ENCODE peak calls at places on chromosomes 2 and 18, in six cellular contexts. D, L, M, O, F and R are unnamed samples.

GRCh38 chr2:238104521-238105311 is 4.6 kb downstream of the ESPNL start:
- DNase-seq in D (no peak), L (no peak), M (no peak), O (peak; percentile 24), F (no peak), R (no peak)

GRCh38 chr2:49029406-49029805 is 124.9 kb downstream of the FSHR start:
- DNase-seq in D (no peak), L (no peak), M (no peak), O (no peak), F (no peak), R (no peak)

GRCh38 chr2:125745514-125745913 is 910.4 kb upstream of the GYPC start:
- DNase-seq in D (peak; percentile 49), L (peak; percentile 11), M (peak; percentile 37), O (peak; percentile 26), F (peak; percentile 60), R (no peak)

GRCh38 chr2:152890746-152891145 is 172.3 kb downstream of the ARL6IP6 start:
- DNase-seq in D (no peak), L (no peak), M (no peak), O (no peak), F (no peak), R (no peak)

GRCh38 chr2:161430416-161430815 is 14.3 kb downstream of the TBR1 start:
- DNase-seq in D (no peak), L (no peak), M (no peak), O (no peak), F (no peak), R (no peak)

GRCh38 chr2:985317-985898 is 34.8 kb downstream of the SNTG2 start:
- DNase-seq in D (no peak), L (no peak), M (no peak), O (peak; percentile 50), F (no peak), R (no peak)

GRCh38 chr18:22556271-22556990 is 138.7 kb upstream of the CTAGE1 start:
- DNase-seq in D (no peak), L (no peak), M (no peak), O (no peak), F (no peak), R (peak; percentile 38)

GRCh38 chr18:61992923-61993322 is 100.1 kb upstream of the RNF152 start:
- DNase-seq in D (peak; percentile 18), L (no peak), M (no peak), O (no peak), F (no peak), R (peak; percentile 72)

GRCh38 chr2:109180786-109181185 is 51.8 kb downstream of the SH3RF3 start:
- DNase-seq in D (no peak), L (no peak), M (no peak), O (no peak), F (no peak), R (peak; percentile 73)

GRCh38 chr2:176461686-176462376 is 192.6 kb downstream of the MTX2 start:
- DNase-seq in D (no peak), L (no peak), M (no peak), O (no peak), F (no peak), R (no peak)

GRCh38 chr2:215619989-215620388 is 184.1 kb upstream of the FN1 start:
- DNase-seq in D (no peak), L (no peak), M (peak; percentile 86), O (no peak), F (no peak), R (no peak)
- H3K4me3 ChIP-seq in D (no peak overlapping the region), L (no peak overlapping the region), M (no peak overlapping the region), O (no peak overlapping the region), F (no peak overlapping the region), R (no peak overlapping the region)

GRCh38 chr18:11866764-11867163 is 15.6 kb downstream of the CHMP1B start:
- DNase-seq in D (no peak), L (no peak), M (peak; percentile 38), O (no peak), F (no peak), R (no peak)

GRCh38 chr18:11866329-11866728 is 15.1 kb downstream of the CHMP1B start:
- DNase-seq in D (no peak), L (no peak), M (no peak), O (no peak), F (no peak), R (no peak)

GRCh38 chr18:11865071-11865470 is 13.9 kb downstream of the CHMP1B start:
- DNase-seq in D (no peak), L (no peak), M (no peak), O (no peak), F (no peak), R (no peak)

GRCh38 chr18:11871501-11871900 is 20.3 kb downstream of the CHMP1B start:
- DNase-seq in D (no peak), L (no peak), M (no peak), O (no peak), F (no peak), R (no peak)

GRCh38 chr18:11868230-11868629 is 17.0 kb downstream of the CHMP1B start:
- DNase-seq in D (no peak), L (no peak), M (no peak), O (no peak), F (no peak), R (no peak)
- H3K36me3 ChIP-seq in D (no peaks in the 10 kb centered on the region), L (no peaks in the 10 kb centered on the region), M (no peaks in the 10 kb centered on the region), O (no peaks in the 10 kb centered on the region), F (peaks cover 2% of the 10 kb centered on the region), R (no peaks in the 10 kb centered on the region)

GRCh38 chr2:182904844-182905243 is 38.4 kb upstream of the FRZB start:
- DNase-seq in D (no peak), L (no peak), M (no peak), O (no peak), F (no peak), R (no peak)

GRCh38 chr2:182906454-182906853 is 40.0 kb upstream of the FRZB start:
- DNase-seq in D (no peak), L (no peak), M (no peak), O (no peak), F (no peak), R (no peak)

GRCh38 chr2:182901748-182902147 is 35.3 kb upstream of the FRZB start:
- DNase-seq in D (no peak), L (no peak), M (no peak), O (no peak), F (no peak), R (no peak)

GRCh38 chr2:182907081-182907830 is 40.8 kb upstream of the FRZB start:
- DNase-seq in D (no peak), L (no peak), M (peak; percentile 58), O (no peak), F (peak; percentile 13), R (peak; percentile 11)

GRCh38 chr2:182903566-182903965 is 37.1 kb upstream of the FRZB start:
- DNase-seq in D (no peak), L (no peak), M (no peak), O (no peak), F (no peak), R (no peak)
- TF ChIP-seq USF2 in D (no peak), L (no peak), M (no peak), O (no peak), F (no peak), R (no peak)

GRCh38 chr18:58315041-58315440 is 271.0 kb downstream of the NEDD4L start:
- DNase-seq in D (peak; percentile 15), L (no peak), M (no peak), O (no peak), F (no peak), R (peak; percentile 15)

GRCh38 chr18:58314284-58314683 is 270.3 kb downstream of the NEDD4L start:
- DNase-seq in D (peak; percentile 65), L (no peak), M (peak; percentile 20), O (no peak), F (no peak), R (peak; percentile 95)

GRCh38 chr18:58316943-58317342 is 272.9 kb downstream of the NEDD4L start:
- DNase-seq in D (no peak), L (no peak), M (no peak), O (no peak), F (no peak), R (no peak)

GRCh38 chr18:58315739-58316215 is 271.8 kb downstream of the NEDD4L start:
- DNase-seq in D (peak; percentile 93), L (no peak), M (no peak), O (no peak), F (no peak), R (no peak)

DNA sequence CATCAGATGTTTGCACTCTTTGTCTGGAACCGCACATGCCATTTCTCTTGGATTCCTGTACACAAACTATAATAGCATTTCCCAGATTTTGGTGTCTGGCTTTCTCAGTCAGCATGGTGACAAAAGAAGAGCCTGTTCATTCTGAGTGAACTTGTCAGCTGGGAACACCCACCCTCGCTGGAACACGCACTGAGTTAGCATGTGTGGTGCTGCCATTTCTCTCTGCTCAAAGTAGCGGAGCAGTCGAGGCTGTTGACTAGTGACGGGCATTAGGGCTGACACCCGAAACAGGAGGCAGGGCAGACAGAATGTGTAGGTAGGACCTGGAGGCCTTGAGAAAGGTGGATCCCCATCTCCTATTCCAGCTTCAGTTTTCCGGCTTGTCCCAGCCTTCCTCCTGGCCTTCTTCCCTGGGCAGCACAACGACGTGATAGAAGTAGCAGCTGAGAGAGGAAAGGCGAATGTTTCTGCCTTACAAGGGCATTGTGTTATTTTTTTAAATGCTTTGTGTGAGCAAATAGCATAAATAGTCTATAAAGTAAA is 272.4 kb downstream of the NEDD4L start:
- DNase-seq in D (no peak), L (no peak), M (no peak), O (no peak), F (no peak), R (no peak)
- H3K4me3 ChIP-seq in D (no peak overlapping the region), L (no peak overlapping the region), M (no peak overlapping the region), O (no peak overlapping the region), F (no peak overlapping the region), R (no peak overlapping the region)

DNA sequence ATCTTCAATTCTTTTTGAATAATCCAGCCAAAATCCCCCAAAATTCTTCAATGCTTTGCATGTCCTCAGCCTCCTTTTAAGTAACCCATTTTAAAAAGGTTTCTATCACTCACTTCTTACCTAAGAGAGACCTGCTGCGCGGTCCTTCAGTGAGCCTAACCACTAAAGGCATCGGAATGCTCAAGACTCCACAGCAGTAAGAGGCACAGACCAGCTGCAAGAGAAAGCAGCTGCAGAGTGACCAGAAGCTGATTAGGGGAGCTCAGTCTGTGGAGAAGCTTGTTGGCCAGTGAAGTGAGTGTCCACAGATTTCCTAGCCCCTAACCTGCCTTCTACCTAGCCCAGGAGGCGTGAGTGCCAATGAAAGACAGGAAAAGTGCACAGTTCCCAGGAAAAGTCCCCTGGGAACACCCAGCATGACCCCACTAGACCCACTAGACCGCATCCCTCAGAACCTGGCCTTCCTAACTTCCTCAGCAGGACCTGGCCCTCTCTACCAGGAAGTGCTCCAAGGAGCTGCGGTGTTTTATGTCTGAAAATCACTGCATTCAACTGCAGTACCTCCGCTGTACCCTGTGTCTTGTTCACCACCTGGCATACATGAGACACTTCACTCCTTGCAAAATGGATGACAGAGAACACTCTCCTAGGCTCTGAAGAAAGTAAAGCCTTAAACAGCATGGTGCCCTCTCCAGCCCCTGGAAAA is 10.1 kb downstream of the MBOAT2 start:
- DNase-seq in D (no peak), L (no peak), M (no peak), O (no peak), F (no peak), R (peak; percentile 64)
- H3K36me3 ChIP-seq in D (no peaks in the 10 kb centered on the region), L (no peaks in the 10 kb centered on the region), M (peaks cover 5% of the 10 kb centered on the region), O (no peaks in the 10 kb centered on the region), F (no peaks in the 10 kb centered on the region), R (no peaks in the 10 kb centered on the region)

GRCh38 chr2:196420143-196420542 is 219.4 kb upstream of the CCDC150 start:
- DNase-seq in D (no peak), L (no peak), M (no peak), O (no peak), F (no peak), R (no peak)
- TF ChIP-seq USF2 in D (no peak), L (no peak), M (no peak), O (no peak), F (no peak), R (no peak)